ENCODE peak calls at places on chromosomes 2 and 18, in four cellular contexts. One of them, this sample, is unnamed.

GRCh38 chr18:47413327-47413726 is 161.9 kb upstream of the SKOR2 start:
- DNase-seq in mucosa of gallbladder: no peak
- DNase-seq in midbrain: no peak
- DNase-seq in H54: peak
- DNase-seq in this sample: peak

GRCh38 chr2:221943078-221943810 is 355.6 kb downstream of the PAX3 start:
- DNase-seq in mucosa of gallbladder: peak
- DNase-seq in midbrain: peak
- DNase-seq in H54: peak
- DNase-seq in this sample: peak

GRCh38 chr2:29719626-29720025 is 201.8 kb downstream of the ALK start:
- DNase-seq in mucosa of gallbladder: no peak
- DNase-seq in midbrain: no peak
- DNase-seq in H54: no peak
- DNase-seq in this sample: no peak

GRCh38 chr2:78977661-78978145 is 47.8 kb upstream of the REG3G start:
- DNase-seq in mucosa of gallbladder: no peak
- DNase-seq in midbrain: no peak
- DNase-seq in H54: no peak
- DNase-seq in this sample: no peak

GRCh38 chr2:105741216-105741615 is 3.5 kb upstream of the NCK2 start:
- DNase-seq in mucosa of gallbladder: no peak
- DNase-seq in midbrain: no peak
- DNase-seq in H54: no peak
- DNase-seq in this sample: no peak

GRCh38 chr2:159635006-159635746 is 18.8 kb upstream of the BAZ2B start:
- DNase-seq in mucosa of gallbladder: no peak
- DNase-seq in midbrain: no peak
- DNase-seq in H54: no peak
- DNase-seq in this sample: no peak

GRCh38 chr18:23876921-23877320 is 137.6 kb upstream of the TTC39C start:
- DNase-seq in mucosa of gallbladder: no peak
- DNase-seq in midbrain: no peak
- DNase-seq in H54: no peak
- DNase-seq in this sample: no peak

GRCh38 chr2:44351676-44352075 is 9.6 kb downstream of the PREPL start:
- DNase-seq in mucosa of gallbladder: no peak
- DNase-seq in midbrain: no peak
- DNase-seq in H54: no peak
- DNase-seq in this sample: no peak

GRCh38 chr2:44053052-44053451 is 57.3 kb upstream of the LRPPRC start:
- DNase-seq in mucosa of gallbladder: no peak
- DNase-seq in midbrain: no peak
- DNase-seq in H54: no peak
- DNase-seq in this sample: no peak

GRCh38 chr2:141331127-141331526 is 799.7 kb downstream of the LRP1B start:
- DNase-seq in mucosa of gallbladder: no peak
- DNase-seq in midbrain: no peak
- DNase-seq in H54: peak
- DNase-seq in this sample: no peak

GRCh38 chr2:127721978-127722355 is 20.7 kb downstream of the SFT2D3 start:
- DNase-seq in mucosa of gallbladder: no peak
- DNase-seq in midbrain: no peak
- DNase-seq in H54: no peak
- DNase-seq in this sample: no peak

This sample was measured in prostate gland.